ENCODE peak calls at places on chromosomes 2 and 18, in five cellular contexts. G, Z, D, M and P are unnamed samples.

GRCh38 chr2:231057590-231057989 is 923 bp downstream of the PSMD1 start:
- DNase-seq in G (no peak), Z (no peak), D (no peak), M (no peak), P (no peak)

GRCh38 chr2:45993476-45993991 is 303.7 kb upstream of the EPAS1 start:
- DNase-seq in G (peak; percentile 34), Z (no peak), D (peak; percentile 70), M (peak; percentile 94), P (no peak)

GRCh38 chr2:238259085-238260020 is 19.5 kb upstream of the HES6 start:
- DNase-seq in G (no peak), Z (no peak), D (no peak), M (no peak), P (no peak)

GRCh38 chr2:141554810-141555209 is 576.0 kb downstream of the LRP1B start:
- DNase-seq in G (peak; percentile 44), Z (no peak), D (no peak), M (peak; percentile 68), P (no peak)

GRCh38 chr2:197793456-197793855 is 8.3 kb upstream of the BOLL start:
- DNase-seq in G (no peak), Z (no peak), D (no peak), M (no peak), P (no peak)

GRCh38 chr2:156443089-156443488 is 6.9 kb downstream of the GPD2 start:
- DNase-seq in G (no peak), Z (no peak), D (no peak), M (no peak), P (no peak)

GRCh38 chr2:115083216-115083615 is 640.8 kb downstream of the DPP10 start:
- DNase-seq in G (no peak), Z (peak; percentile 3), D (no peak), M (peak; percentile 30), P (peak; percentile 36)

GRCh38 chr2:71313-72035 is 25.2 kb upstream of the FAM110C start:
- DNase-seq in G (no peak), Z (no peak), D (no peak), M (no peak), P (no peak)

GRCh38 chr2:127589358-127589757 is 53.9 kb downstream of the MYO7B start:
- DNase-seq in G (no peak), Z (no peak), D (no peak), M (no peak), P (no peak)

GRCh38 chr18:61946449-61946848 is 53.6 kb upstream of the RNF152 start:
- DNase-seq in G (no peak), Z (no peak), D (peak; percentile 55), M (no peak), P (no peak)

GRCh38 chr2:120600786-120601185 is 134.9 kb upstream of the GLI2 start:
- DNase-seq in G (no peak), Z (no peak), D (no peak), M (no peak), P (no peak)

GRCh38 chr18:3248062-3248669 is 565 bp downstream of the MYL12A start:
- DNase-seq in G (no peak), Z (no peak), D (peak; percentile 22), M (peak; percentile 61), P (no peak)

GRCh38 chr18:80196528-80197320 is 50.6 kb downstream of the PARD6G start:
- DNase-seq in G (no peak), Z (no peak), D (peak; percentile 27), M (peak; percentile 59), P (no peak)

GRCh38 chr2:25082002-25082622 is 40.2 kb downstream of the EFR3B start:
- DNase-seq in G (no peak), Z (no peak), D (peak; percentile 4), M (no peak), P (no peak)

GRCh38 chr2:209519271-209519670 is 95.4 kb downstream of the MAP2 start:
- DNase-seq in G (no peak), Z (no peak), D (no peak), M (peak; percentile 90), P (no peak)

GRCh38 chr18:68847219-68847860 is 49.5 kb downstream of the CCDC102B start:
- DNase-seq in G (peak; percentile 42), Z (no peak), D (peak; percentile 12), M (peak; percentile 29), P (no peak)

GRCh38 chr18:48813833-48814489 is 136.8 kb downstream of the SMAD7 start:
- DNase-seq in G (no peak), Z (no peak), D (no peak), M (no peak), P (no peak)

GRCh38 chr2:51695531-51695930 is 663.6 kb upstream of the NRXN1 start:
- DNase-seq in G (no peak), Z (no peak), D (no peak), M (no peak), P (no peak)

GRCh38 chr2:230327418-230328154 is 593 bp downstream of the SP140L start:
- DNase-seq in G (peak; percentile 40), Z (no peak), D (no peak), M (no peak), P (no peak)

GRCh38 chr2:225086439-225086838 is 44.2 kb upstream of the DOCK10 start:
- DNase-seq in G (no peak), Z (no peak), D (no peak), M (no peak), P (no peak)